ENCODE peak calls at places on chromosomes 13 and 19, in five cellular contexts. A is GM12865, H is dorsolateral prefrontal cortex, X is left lung, D is fibroblast of pulmonary artery. I is an unnamed sample.

GRCh38 chr13:44919103-44919804 is 70.0 kb downstream of the NUFIP1 start:
- DNase-seq in D (no peak), A (no peak), X (no peak), H (no peak), I (no peak)

GRCh38 chr13:110150384-110151091 is 156.4 kb downstream of the COL4A1 start:
- DNase-seq in A (no peak), D (peak), H (no peak), X (no peak), I (no peak)

GRCh38 chr13:24631922-24632321 is 48.3 kb upstream of the ATP12A start:
- DNase-seq in X (no peak), H (no peak), A (no peak), D (no peak), I (no peak)

GRCh38 chr19:4061683-4062575 is 4.8 kb downstream of the ZBTB7A start:
- DNase-seq in X (peak), D (no peak), A (no peak), H (no peak), I (no peak)

GRCh38 chr19:13417054-13417453 is 89.2 kb downstream of the CACNA1A start:
- DNase-seq in X (no peak), A (peak), H (no peak), D (no peak), I (no peak)

GRCh38 chr13:45142440-45143345 is 22.4 kb downstream of the GTF2F2 start:
- DNase-seq in X (no peak), D (peak), A (no peak), H (no peak), I (peak)

GRCh38 chr19:55549500-55550320 is 4.4 kb upstream of the SBK3 start:
- DNase-seq in A (no peak), D (peak), H (no peak), X (no peak), I (peak)

GRCh38 chr13:108220042-108220441 is 1.9 kb downstream of the ABHD13 start:
- DNase-seq in H (no peak), A (peak), D (no peak), X (peak), I (no peak)

GRCh38 chr13:26280822-26281221 is 26.9 kb downstream of the CDK8 start:
- DNase-seq in D (peak), X (no peak), H (no peak), A (no peak), I (no peak)

GRCh38 chr13:109945206-109945960 is 159.0 kb upstream of the IRS2 start:
- DNase-seq in A (no peak), H (no peak), D (peak), X (no peak), I (peak)

GRCh38 chr13:26219726-26220125 is 2.4 kb downstream of the RNF6 start:
- DNase-seq in D (no peak), A (no peak), H (no peak), X (no peak), I (peak)

GRCh38 chr19:53068199-53068598 is 23.7 kb downstream of the ERVV-2 start:
- DNase-seq in D (no peak), X (no peak), A (no peak), H (no peak), I (no peak)

GRCh38 chr13:110350509-110350908 is 43.4 kb downstream of the COL4A2 start:
- DNase-seq in X (no peak), H (no peak), D (no peak), A (no peak), I (no peak)

GRCh38 chr13:66501187-66501586 is 728.9 kb downstream of the PCDH9 start:
- DNase-seq in X (no peak), A (no peak), H (no peak), D (peak), I (peak)

GRCh38 chr13:47433461-47434005 is 536.7 kb upstream of the HTR2A start:
- DNase-seq in D (peak), X (no peak), A (no peak), H (no peak), I (no peak)

GRCh38 chr13:83798731-83799130 is 83.5 kb downstream of the SLITRK1 start:
- DNase-seq in X (no peak), H (no peak), A (no peak), D (peak), I (no peak)

GRCh38 chr13:39600766-39601165 is 2.2 kb downstream of the LHFPL6 start:
- DNase-seq in A (no peak), X (no peak), D (peak), H (peak), I (no peak)

GRCh38 chr19:30570194-30570593 is 198.0 kb downstream of the ZNF536 start:
- DNase-seq in D (no peak), H (no peak), A (no peak), X (no peak), I (no peak)

GRCh38 chr13:54394319-54394718 is 1365.7 kb downstream of the OLFM4 start:
- DNase-seq in H (no peak), D (no peak), X (no peak), A (no peak), I (no peak)

GRCh38 chr19:507286-508203 is at the start of gene TPGS1:
- DNase-seq in H (peak), A (peak), X (peak), D (peak), I (peak)

GRCh38 chr13:73952683-73953082 is 181.5 kb downstream of the KLF12 start:
- DNase-seq in X (no peak), D (no peak), H (no peak), A (no peak), I (no peak)

GRCh38 chr19:46902402-46902766 is 41.6 kb downstream of the ARHGAP35 start:
- DNase-seq in D (no peak), A (no peak), X (no peak), H (no peak), I (no peak)

GRCh38 chr19:28785961-28786360 is 427.0 kb downstream of the UQCRFS1 start:
- DNase-seq in X (no peak), D (no peak), H (no peak), A (no peak), I (no peak)

GRCh38 chr13:45456196-45456972 is 8.4 kb upstream of the COG3 start:
- DNase-seq in A (no peak), H (no peak), D (peak), X (no peak), I (no peak)

GRCh38 chr13:40780822-40781401 is 8.5 kb upstream of the SLC25A15 start:
- DNase-seq in A (no peak), D (peak), H (no peak), X (no peak), I (peak)

GRCh38 chr19:47257411-47258169 is 1.3 kb downstream of the CCDC9 start:
- DNase-seq in X (no peak), A (no peak), D (no peak), H (no peak), I (no peak)

GRCh38 chr19:44401108-44401786 is at the start of gene ZNF285:
- DNase-seq in X (peak), D (peak), A (peak), H (peak), I (peak)

GRCh38 chr19:29858000-29858596 is 46.3 kb downstream of the CCNE1 start:
- DNase-seq in H (no peak), X (no peak), A (peak), D (no peak), I (no peak)

GRCh38 chr19:33616857-33617256 is 4.9 kb upstream of the CHST8 start:
- DNase-seq in A (no peak), H (no peak), X (no peak), D (no peak), I (no peak)

GRCh38 chr19:55536951-55537740 is at the start of gene SBK2:
- DNase-seq in D (no peak), X (no peak), H (no peak), A (no peak), I (no peak)

GRCh38 chr19:28705008-28705407 is 507.9 kb downstream of the UQCRFS1 start:
- DNase-seq in D (peak), A (no peak), X (no peak), H (no peak), I (peak)

GRCh38 chr13:60370343-60370742 is 26.7 kb upstream of the TDRD3 start:
- DNase-seq in H (no peak), A (peak), X (no peak), D (no peak), I (no peak)

GRCh38 chr19:45664575-45664974 is 3.4 kb upstream of the GIPR start:
- DNase-seq in X (no peak), H (no peak), A (no peak), D (no peak), I (no peak)

GRCh38 chr13:67277581-67277980 is 47.4 kb upstream of the PCDH9 start:
- DNase-seq in H (no peak), D (no peak), X (no peak), A (no peak), I (no peak)

GRCh38 chr13:97344250-97345175 is 89.5 kb upstream of the RAP2A start:
- DNase-seq in H (no peak), D (peak), X (peak), A (peak), I (peak)

GRCh38 chr13:99311137-99311536 is 3.9 kb upstream of the GPR183 start:
- DNase-seq in X (no peak), A (no peak), D (no peak), H (no peak), I (peak)

GRCh38 chr19:46076951-46077814 is 36.4 kb upstream of the IGFL4 start:
- DNase-seq in D (peak), A (peak), H (peak), X (no peak), I (peak)

GRCh38 chr19:48368942-48369341 is 4.8 kb downstream of the SYNGR4 start:
- DNase-seq in D (no peak), X (no peak), H (no peak), A (no peak), I (no peak)

DNA sequence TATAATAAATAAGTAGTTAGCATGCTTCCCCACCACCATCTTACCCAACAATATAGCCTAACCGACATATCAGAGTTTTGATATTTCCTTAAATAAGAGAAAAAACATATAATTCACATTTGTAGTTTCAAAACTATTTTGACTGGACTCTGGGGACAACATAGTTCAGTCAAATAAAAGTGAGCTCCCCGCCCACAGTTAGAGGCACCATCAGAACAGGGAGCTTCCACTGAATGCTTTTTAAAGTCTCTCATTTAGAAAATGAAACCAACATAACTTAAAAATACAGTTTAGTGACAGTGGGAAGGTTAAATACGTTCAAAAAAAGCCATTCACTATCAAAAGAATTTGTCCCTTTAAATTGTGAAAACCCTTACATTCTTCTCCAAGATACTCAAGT is 92.8 kb downstream of the EPSTI1 start:
- DNase-seq in H (no peak), A (peak), D (no peak), X (no peak), I (peak)
- H3K4me3 ChIP-seq in H (no peak), A (no peak), D (no peak), X (no peak), I (no peak)

GRCh38 chr19:40810160-40810559 is 11.2 kb downstream of the EGLN2 start:
- DNase-seq in A (no peak), X (no peak), H (no peak), D (no peak), I (no peak)

GRCh38 chr19:40808021-40808325 is 9.0 kb downstream of the EGLN2 start:
- DNase-seq in A (no peak), X (no peak), D (no peak), H (no peak), I (no peak)

GRCh38 chr19:40807147-40808020 is 8.4 kb downstream of the EGLN2 start:
- DNase-seq in D (no peak), H (no peak), X (no peak), A (no peak), I (no peak)

GRCh38 chr19:40808497-40808896 is 9.5 kb downstream of the EGLN2 start:
- DNase-seq in A (no peak), X (no peak), H (no peak), D (no peak), I (no peak)

GRCh38 chr19:40809358-40810086 is 10.5 kb downstream of the EGLN2 start:
- DNase-seq in D (no peak), H (no peak), X (no peak), A (no peak), I (no peak)
- H3K4me3 ChIP-seq in D (no peak), H (no peak), X (peak), A (no peak), I (peak)

DNA sequence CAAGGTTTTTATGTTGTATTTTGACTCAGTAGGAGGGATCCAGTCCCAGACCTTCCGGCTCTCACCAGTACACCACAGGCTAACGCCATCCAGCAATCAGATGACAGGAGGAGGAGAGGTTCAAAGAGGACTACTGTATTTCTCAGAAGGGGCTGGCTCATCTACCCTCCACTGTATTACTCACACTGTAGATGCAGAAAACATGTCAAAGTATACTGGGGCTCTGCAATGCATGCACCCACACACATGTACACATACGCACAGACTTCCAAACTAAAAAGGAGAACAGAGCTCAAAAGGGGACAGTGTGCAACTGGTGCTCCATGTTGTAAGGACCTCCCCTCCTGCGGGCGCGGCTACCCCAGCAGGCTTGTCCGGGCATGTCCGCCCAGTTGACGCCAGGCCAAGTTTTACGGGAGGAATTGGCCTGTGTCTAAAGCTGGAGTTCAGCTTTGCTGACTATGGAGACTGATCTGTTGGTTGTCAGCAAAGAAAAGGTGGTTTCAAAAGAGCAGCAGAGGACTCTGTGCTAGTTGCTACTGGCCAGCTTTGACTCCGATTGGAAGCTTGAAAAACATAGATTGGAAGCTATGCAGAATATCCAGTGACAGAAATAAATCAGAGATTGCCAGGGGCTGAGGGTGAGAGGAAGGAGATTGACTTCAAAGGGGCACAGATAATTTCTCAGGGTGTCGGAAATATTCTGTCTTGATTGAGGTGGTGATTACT is 314.2 kb downstream of the DLEU7 start:
- DNase-seq in X (peak), D (peak), H (peak), A (no peak), I (peak)
- H3K4me3 ChIP-seq in X (no peak), D (no peak), H (no peak), A (no peak), I (no peak)

GRCh38 chr19:10816691-10817090 is 19.3 kb downstream of the TMED1 start:
- DNase-seq in H (no peak), A (no peak), D (no peak), X (no peak), I (peak)
- H3K4me3 ChIP-seq in H (no peak), A (no peak), D (peak), X (peak), I (peak)

DNA sequence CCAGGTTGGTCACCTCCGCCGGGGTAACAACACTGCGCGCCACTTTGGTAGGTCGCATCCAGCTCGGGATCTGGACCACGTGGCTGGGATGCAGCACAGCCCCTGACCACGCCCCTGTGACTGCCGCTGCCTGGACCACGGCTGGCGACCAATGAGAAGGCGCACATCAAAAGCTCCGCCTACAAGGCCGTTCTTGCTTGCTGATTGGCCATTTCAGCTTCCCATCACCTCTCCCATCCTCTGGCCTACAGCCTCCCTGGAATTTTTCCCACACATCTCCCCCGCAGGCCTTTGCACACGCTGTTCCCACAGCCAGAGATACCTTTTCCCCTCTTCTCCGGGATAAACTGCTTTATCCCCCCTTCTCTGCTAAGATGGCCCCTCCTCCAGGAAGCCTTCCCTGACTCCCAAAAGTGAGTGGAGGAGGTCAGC is 12.5 kb upstream of the MAP1S start:
- DNase-seq in A (no peak), H (peak), D (peak), X (no peak), I (peak)
- H3K4me3 ChIP-seq in A (no peak), H (peak), D (no peak), X (no peak), I (no peak)

DNA sequence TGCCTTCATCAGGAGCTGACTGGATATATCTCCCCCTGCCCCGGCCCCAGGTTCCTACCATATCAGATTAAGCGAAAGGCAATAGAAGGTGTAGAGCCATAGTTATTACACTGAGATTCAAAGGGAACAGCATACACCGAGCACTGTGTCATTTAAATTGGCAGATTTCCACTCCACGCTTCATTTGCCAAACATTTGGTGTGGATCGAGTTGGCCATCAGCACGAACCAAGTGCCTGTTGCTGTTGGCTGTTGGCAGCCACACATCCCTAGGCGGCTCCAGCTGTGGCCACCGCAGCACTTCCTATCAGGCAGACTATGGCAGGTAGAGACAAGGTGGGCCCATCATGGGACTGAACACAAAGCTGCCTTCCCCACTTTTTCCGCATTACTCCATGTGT is 115.8 kb downstream of the CCNA1 start:
- DNase-seq in D (no peak), X (no peak), A (no peak), H (no peak), I (no peak)
- H3K4me3 ChIP-seq in D (no peak), X (no peak), A (no peak), H (no peak), I (no peak)

I was measured in fibroblast of villous mesenchyme.